ENCODE peak calls at places on chromosomes 5 and 9, in ten cellular contexts. Y, N, X, E, C, O, M, P, Z and L are unnamed samples.

GRCh38 chr5:127998950-127999349 is 84.6 kb upstream of the SLC12A2 start:
- DNase-seq in E (no peak), C (no peak), P (no peak), M (no peak), X (no peak), O (no peak), N (no peak), Z (no peak), Y (no peak), L (no peak)

GRCh38 chr5:15722305-15722704 is 222.3 kb downstream of the FBXL7 start:
- DNase-seq in N (no peak), Y (no peak), Z (no peak), M (no peak), C (no peak), X (no peak), O (no peak), E (no peak), P (no peak), L (no peak)

GRCh38 chr9:80699551-80699998 is 989.8 kb downstream of the TLE1 start:
- DNase-seq in O (no peak), C (no peak), Z (no peak), P (peak), X (no peak), E (no peak), N (no peak), Y (no peak), M (no peak), L (peak)

GRCh38 chr9:131500939-131501541 is 1.7 kb upstream of the POMT1 start:
- DNase-seq in Y (no peak), E (no peak), P (peak), O (no peak), M (peak), X (no peak), C (peak), N (peak), Z (no peak), L (no peak)

GRCh38 chr5:6950250-6950649 is 237.0 kb downstream of the TENT4A start:
- DNase-seq in Y (no peak), P (no peak), X (no peak), N (no peak), Z (no peak), M (no peak), C (no peak), O (no peak), E (no peak), L (no peak)

GRCh38 chr5:141567513-141568117 is 51.2 kb downstream of the DIAPH1 start:
- DNase-seq in E (no peak), Y (no peak), O (no peak), M (peak), P (no peak), X (no peak), N (no peak), Z (peak), C (no peak), L (peak)

GRCh38 chr5:135462304-135462703 is 10.2 kb upstream of the TIFAB start:
- DNase-seq in Z (peak), P (no peak), Y (no peak), X (no peak), O (no peak), E (peak), C (peak), M (no peak), N (peak), L (peak)

GRCh38 chr5:143824851-143825720 is 13.1 kb downstream of the HMHB1 start:
- DNase-seq in O (peak), C (peak), X (peak), P (peak), Z (peak), Y (no peak), N (peak), E (peak), M (peak), L (peak)

GRCh38 chr5:181173420-181174342 is 26.3 kb downstream of the OR2V2 start:
- DNase-seq in O (no peak), X (no peak), N (peak), P (no peak), E (no peak), C (peak), Z (no peak), Y (no peak), M (peak), L (peak)